ENCODE peak calls at places on chromosomes 5 and 9, in six cellular contexts. J is K562, T is HEK293T, A is IMR-90, N is A549, M is GM12878. U is an unnamed sample.

GRCh38 chr9:77005216-77005615 is 14.2 kb upstream of the FOXB2 start:
- DNase-seq in J (no peak), T (no peak), A (no peak), N (no peak), M (no peak), U (no peak)

GRCh38 chr9:15373881-15374280 is 48.8 kb upstream of the SNAPC3 start:
- DNase-seq in J (no peak), T (no peak), A (peak), N (no peak), M (no peak), U (no peak)

GRCh38 chr5:5490774-5491347 is 68.4 kb downstream of the ICE1 start:
- DNase-seq in J (no peak), T (no peak), A (no peak), N (no peak), M (no peak), U (no peak)

GRCh38 chr5:158013939-158014338 is 155.0 kb upstream of the CLINT1 start:
- DNase-seq in J (peak), T (peak), A (peak), N (peak), M (no peak), U (peak)

GRCh38 chr5:141513021-141513626 is 24.2 kb downstream of the PCDHGC5 start:
- DNase-seq in J (no peak), T (no peak), A (peak), N (no peak), M (no peak), U (no peak)

GRCh38 chr5:176353533-176353932 is 8.0 kb downstream of the KIAA1191 start:
- DNase-seq in J (no peak), T (no peak), A (no peak), N (no peak), M (no peak), U (no peak)

GRCh38 chr5:122172207-122172606 is 42.9 kb downstream of the ZNF474 start:
- DNase-seq in J (no peak), T (no peak), A (peak), N (no peak), M (no peak), U (no peak)

GRCh38 chr9:121811751-121812150 is 160.3 kb downstream of the DAB2IP start:
- DNase-seq in J (no peak), T (no peak), A (no peak), N (no peak), M (no peak), U (no peak)

GRCh38 chr5:35853652-35854051 is 3.0 kb upstream of the IL7R start:
- DNase-seq in J (no peak), T (no peak), A (no peak), N (no peak), M (no peak), U (no peak)

GRCh38 chr5:44332360-44332971 is 56.8 kb downstream of the FGF10 start:
- DNase-seq in J (peak), T (peak), A (peak), N (peak), M (no peak), U (peak)

GRCh38 chr9:136311433-136312375 is 7.8 kb upstream of the CCDC187 start:
- DNase-seq in J (peak), T (no peak), A (no peak), N (peak), M (no peak), U (peak)

GRCh38 chr5:56640763-56641406 is 174.5 kb upstream of the MAP3K1 start:
- DNase-seq in J (no peak), T (no peak), A (no peak), N (no peak), M (no peak), U (no peak)

GRCh38 chr9:113548221-113549041 is 84.9 kb downstream of the RGS3 start:
- DNase-seq in J (peak), T (no peak), A (no peak), N (no peak), M (no peak), U (peak)

GRCh38 chr5:93592866-93593265 is 9.8 kb downstream of the NR2F1 start:
- DNase-seq in J (no peak), T (no peak), A (no peak), N (no peak), M (no peak), U (no peak)

GRCh38 chr5:115571441-115571878 is 26.9 kb upstream of the FEM1C start:
- DNase-seq in J (no peak), T (no peak), A (no peak), N (no peak), M (no peak), U (no peak)

GRCh38 chr5:68751651-68752050 is 342.2 kb upstream of the SLC30A5 start:
- DNase-seq in J (no peak), T (no peak), A (no peak), N (no peak), M (no peak), U (no peak)

GRCh38 chr5:146388418-146388817 is 49.8 kb downstream of the POU4F3 start:
- DNase-seq in J (no peak), T (no peak), A (peak), N (no peak), M (no peak), U (no peak)

DNA sequence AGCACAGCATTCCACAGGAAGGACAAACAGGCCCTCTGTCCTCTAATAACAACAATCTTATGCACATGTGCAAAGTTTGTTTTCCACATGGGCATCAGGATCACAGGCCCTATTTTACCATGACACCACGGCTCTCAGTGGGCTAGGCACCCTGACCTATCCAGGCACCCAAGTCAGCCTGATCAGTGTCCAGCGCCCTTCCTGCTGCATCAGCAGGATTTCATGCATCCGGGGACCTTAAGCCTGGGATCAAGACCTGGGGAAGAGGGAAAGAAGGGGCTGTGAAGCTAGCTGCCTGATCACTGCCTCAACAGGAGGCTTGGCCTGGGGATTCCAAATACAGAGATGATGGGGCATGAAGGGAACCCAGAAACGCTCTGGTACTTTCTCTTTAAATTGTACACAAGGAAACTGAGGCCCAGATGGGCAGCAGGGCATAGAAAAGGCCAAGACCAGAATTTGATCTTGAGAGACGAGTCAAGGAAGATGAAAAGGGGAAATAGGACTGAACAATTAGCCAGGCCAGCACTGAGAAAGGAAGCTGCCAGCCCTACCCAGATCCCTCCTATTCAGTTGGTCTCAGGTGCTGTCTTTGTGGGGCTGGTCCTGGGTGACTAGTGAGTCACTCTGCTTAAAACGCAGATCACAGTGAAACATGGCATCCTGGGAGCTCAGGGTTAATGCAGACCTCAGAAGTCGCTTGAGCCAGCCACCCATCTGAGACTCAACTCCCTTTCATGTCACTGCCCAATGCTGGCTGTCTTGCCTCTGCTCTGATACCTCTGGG is 57.9 kb downstream of the SHB start:
- DNase-seq in J (no peak), T (no peak), A (no peak), N (no peak), M (no peak), U (no peak)
- TF ChIP-seq BHLHE40 in J (no peak), T (no peak), A (no peak), N (no peak), M (no peak), U (no peak)

GRCh38 chr5:149615976-149616375 is 34.7 kb downstream of the ARHGEF37 start:
- DNase-seq in J (no peak), T (no peak), A (no peak), N (no peak), M (no peak), U (no peak)

GRCh38 chr5:149617760-149618306 is 36.5 kb downstream of the ARHGEF37 start:
- DNase-seq in J (no peak), T (no peak), A (no peak), N (no peak), M (peak), U (no peak)

GRCh38 chr5:149618581-149619248 is 37.4 kb downstream of the ARHGEF37 start:
- DNase-seq in J (peak), T (peak), A (peak), N (peak), M (peak), U (peak)

GRCh38 chr5:149614034-149614907 is 33.0 kb downstream of the ARHGEF37 start:
- DNase-seq in J (no peak), T (no peak), A (no peak), N (no peak), M (no peak), U (no peak)

GRCh38 chr5:149616727-149617284 is 35.5 kb downstream of the ARHGEF37 start:
- DNase-seq in J (no peak), T (no peak), A (no peak), N (no peak), M (peak), U (no peak)
- TF ChIP-seq BHLHE40 in J (no peak), T (no peak), A (no peak), N (no peak), M (peak), U (no peak)

GRCh38 chr9:81625969-81626368 is 63.4 kb downstream of the TLE1 start:
- DNase-seq in J (no peak), T (no peak), A (no peak), N (no peak), M (no peak), U (no peak)

GRCh38 chr9:81628897-81629296 is 60.5 kb downstream of the TLE1 start:
- DNase-seq in J (no peak), T (no peak), A (peak), N (peak), M (no peak), U (peak)

GRCh38 chr9:81623778-81624177 is 65.6 kb downstream of the TLE1 start:
- DNase-seq in J (no peak), T (no peak), A (no peak), N (no peak), M (no peak), U (no peak)

GRCh38 chr9:81627481-81627880 is 61.9 kb downstream of the TLE1 start:
- DNase-seq in J (no peak), T (no peak), A (no peak), N (no peak), M (no peak), U (no peak)

DNA sequence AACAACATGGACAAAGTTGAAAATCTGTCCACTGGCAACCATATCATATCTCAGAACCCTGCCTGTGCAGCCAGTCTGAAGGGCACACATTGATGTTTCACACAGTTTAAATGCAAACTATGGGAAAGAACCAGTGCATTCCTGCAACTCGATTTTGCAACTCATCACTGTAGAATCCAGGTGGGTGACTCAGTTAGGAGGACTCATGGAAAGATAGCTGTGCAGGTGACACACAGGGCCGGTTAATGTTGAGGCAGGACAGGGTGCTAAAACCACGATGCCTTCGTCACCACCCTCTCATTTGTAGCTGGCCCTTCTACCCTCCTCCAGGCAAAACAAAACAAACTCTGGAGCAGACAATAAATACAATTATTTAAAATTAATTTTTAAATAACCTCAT is 62.8 kb downstream of the TLE1 start:
- DNase-seq in J (no peak), T (no peak), A (peak), N (no peak), M (no peak), U (peak)
- TF ChIP-seq BHLHE40 in J (no peak), T (no peak), A (peak), N (no peak), M (no peak), U (no peak)

GRCh38 chr5:181059297-181060230 is 19.5 kb downstream of the BTNL9 start:
- DNase-seq in J (no peak), T (no peak), A (no peak), N (no peak), M (no peak), U (no peak)
- TF ChIP-seq BHLHE40 in J (no peak), T (no peak), A (no peak), N (no peak), M (peak), U (no peak)

GRCh38 chr5:757931-758697 is 26.4 kb downstream of the ZDHHC11B start:
- DNase-seq in J (no peak), T (no peak), A (no peak), N (no peak), M (no peak), U (peak)
- TF ChIP-seq BHLHE40 in J (no peak), T (no peak), A (no peak), N (no peak), M (no peak), U (no peak)

GRCh38 chr5:100479079-100479688 is 56.0 kb upstream of the FAM174A start:
- DNase-seq in J (peak), T (peak), A (peak), N (peak), M (peak), U (peak)
- TF ChIP-seq BHLHE40 in J (no peak), T (no peak), A (no peak), N (no peak), M (no peak), U (no peak)

GRCh38 chr9:130732793-130733221 is 39.2 kb downstream of the EXOSC2 start:
- DNase-seq in J (peak), T (no peak), A (no peak), N (peak), M (no peak), U (no peak)

GRCh38 chr9:130731355-130731754 is 37.8 kb downstream of the EXOSC2 start:
- DNase-seq in J (no peak), T (no peak), A (no peak), N (no peak), M (no peak), U (no peak)

GRCh38 chr9:130729145-130729544 is 35.6 kb downstream of the EXOSC2 start:
- DNase-seq in J (no peak), T (no peak), A (no peak), N (no peak), M (no peak), U (no peak)

GRCh38 chr9:130732131-130732530 is 38.6 kb downstream of the EXOSC2 start:
- DNase-seq in J (peak), T (no peak), A (peak), N (peak), M (no peak), U (peak)

GRCh38 chr9:130728721-130729120 is 35.1 kb downstream of the EXOSC2 start:
- DNase-seq in J (no peak), T (no peak), A (peak), N (no peak), M (no peak), U (no peak)
- TF ChIP-seq BHLHE40 in J (no peak), T (no peak), A (no peak), N (no peak), M (no peak), U (no peak)

GRCh38 chr5:80964491-80964890 is 4.3 kb downstream of the RASGRF2 start:
- DNase-seq in J (no peak), T (no peak), A (peak), N (no peak), M (no peak), U (peak)
- TF ChIP-seq BHLHE40 in J (no peak), T (no peak), A (no peak), N (no peak), M (no peak), U (no peak)

GRCh38 chr5:14342306-14342705 is 199.2 kb downstream of the TRIO start:
- DNase-seq in J (no peak), T (no peak), A (peak), N (no peak), M (no peak), U (no peak)
- TF ChIP-seq BHLHE40 in J (no peak), T (no peak), A (no peak), N (no peak), M (no peak), U (no peak)

GRCh38 chr9:117178596-117179111 is 236.2 kb downstream of the ASTN2 start:
- DNase-seq in J (no peak), T (no peak), A (peak), N (no peak), M (no peak), U (no peak)
- TF ChIP-seq BHLHE40 in J (no peak), T (no peak), A (no peak), N (no peak), M (no peak), U (no peak)